ENCODE peak calls at places on chromosomes 5 and 9, in nine cellular contexts. Q, C, J, F, B, G, N, Z and K are unnamed samples.

GRCh38 chr5:79562351-79563246 is 48.7 kb upstream of the HOMER1 start:
- DNase-seq in Q (no peak), C (no peak), J (no peak), F (no peak), B (no peak), G (no peak), N (peak; percentile 69), Z (no peak), K (no peak)

GRCh38 chr9:20593131-20593530 is 29.2 kb downstream of the MLLT3 start:
- DNase-seq in Q (no peak), C (no peak), J (no peak), F (no peak), B (no peak), G (no peak), N (peak; percentile 33), Z (no peak), K (no peak)

GRCh38 chr9:112378441-112379176 is 1.3 kb upstream of the HSDL2 start:
- DNase-seq in Q (no peak), C (no peak), J (no peak), F (no peak), B (peak; percentile 36), G (no peak), N (no peak), Z (no peak), K (peak; percentile 54)

GRCh38 chr5:52269395-52269794 is 518.3 kb upstream of the ITGA1 start:
- DNase-seq in Q (no peak), C (no peak), J (no peak), F (no peak), B (peak; percentile 10), G (no peak), N (no peak), Z (no peak), K (no peak)

GRCh38 chr9:132644251-132644650 is 25.5 kb downstream of the DDX31 start:
- DNase-seq in Q (no peak), C (no peak), J (peak; percentile 47), F (peak; percentile 10), B (no peak), G (no peak), N (no peak), Z (no peak), K (peak; percentile 22)

GRCh38 chr5:69467442-69468225 is 25.0 kb upstream of the OCLN start:
- DNase-seq in Q (no peak), C (no peak), J (no peak), F (no peak), B (no peak), G (no peak), N (peak; percentile 10), Z (no peak), K (no peak)

GRCh38 chr5:11449217-11449616 is 455.0 kb downstream of the CTNND2 start:
- DNase-seq in Q (no peak), C (no peak), J (no peak), F (no peak), B (no peak), G (no peak), N (no peak), Z (no peak), K (no peak)

GRCh38 chr5:96896806-96897205 is 20.5 kb downstream of the ERAP2 start:
- DNase-seq in Q (no peak), C (no peak), J (no peak), F (no peak), B (no peak), G (no peak), N (no peak), Z (no peak), K (no peak)

GRCh38 chr9:69582544-69583297 is 89.5 kb downstream of the APBA1 start:
- DNase-seq in Q (peak; percentile 39), C (no peak), J (no peak), F (no peak), B (no peak), G (no peak), N (no peak), Z (peak; percentile 23), K (no peak)

GRCh38 chr9:91182831-91183230 is 178.9 kb downstream of the AUH start:
- DNase-seq in Q (no peak), C (no peak), J (no peak), F (no peak), B (no peak), G (no peak), N (no peak), Z (no peak), K (no peak)

GRCh38 chr9:105132576-105132975 is 111.9 kb upstream of the SLC44A1 start:
- DNase-seq in Q (no peak), C (no peak), J (no peak), F (peak; percentile 89), B (no peak), G (no peak), N (peak; percentile 95), Z (no peak), K (no peak)

DNA sequence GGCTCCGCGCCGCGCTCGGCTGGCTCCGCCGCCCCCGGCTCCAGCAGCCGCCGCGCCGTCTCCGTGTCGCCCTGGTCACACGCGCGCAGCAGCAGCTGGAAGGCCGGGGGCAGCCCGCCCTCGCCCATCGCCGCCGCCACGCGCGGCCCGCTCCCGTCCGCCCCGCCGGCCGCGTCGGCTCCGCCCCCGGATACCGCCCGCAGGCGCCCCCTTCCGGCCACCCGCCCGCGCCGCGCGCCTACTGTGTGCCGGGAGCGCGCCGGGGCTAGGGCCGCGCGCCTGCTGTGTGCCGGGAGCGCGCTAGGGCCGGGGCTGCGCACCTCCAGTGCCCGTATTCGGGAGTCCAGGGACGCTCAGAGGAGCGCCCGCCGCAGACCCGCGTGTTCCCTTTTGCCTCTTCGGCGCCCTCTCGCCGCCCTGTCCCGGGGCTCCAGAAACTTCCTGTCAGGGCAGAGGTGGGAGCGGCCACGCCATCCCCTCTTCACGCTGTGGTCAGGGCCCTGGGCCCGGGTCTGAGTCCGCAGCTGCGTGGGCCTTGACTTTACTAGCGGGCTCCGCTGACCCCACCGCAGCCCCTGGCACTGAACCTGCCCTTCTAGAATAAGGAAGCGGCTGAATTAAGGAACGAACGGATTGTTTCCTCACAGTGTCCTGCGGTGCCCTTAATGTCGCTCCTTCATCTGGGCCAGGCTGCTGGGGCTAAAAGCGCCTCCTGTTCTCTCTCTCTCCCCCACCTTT is at the start of gene ANKS6:
- DNase-seq in Q (no peak), C (peak; percentile 71), J (peak; percentile 95), F (peak; percentile 95), B (peak; percentile 90), G (peak; percentile 62), N (peak; percentile 65), Z (peak; percentile 81), K (peak; percentile 74)
- TF ChIP-seq POLR2A in Q (no peak), C (peak; percentile 36), J (peak; percentile 68), F (peak; percentile 74), B (peak; percentile 53), G (peak; percentile 16), N (no peak), Z (no peak), K (no peak)

GRCh38 chr9:137590469-137591383 is at the start of gene ZMYND19:
- DNase-seq in Q (peak; percentile 78), C (peak; percentile 82), J (peak; percentile 99), F (peak; percentile 98), B (peak; percentile 90), G (peak; percentile 85), N (peak; percentile 81), Z (peak; percentile 84), K (peak; percentile 97)
- TF ChIP-seq POLR2A in Q (no peak), C (no peak), J (peak; percentile 63), F (peak; percentile 76), B (no peak), G (peak; percentile 40), N (peak; percentile 45), Z (no peak), K (peak; percentile 16)

GRCh38 chr9:137423810-137424291 is 658 bp downstream of the NOXA1 start:
- DNase-seq in Q (no peak), C (peak; percentile 61), J (peak; percentile 53), F (peak; percentile 93), B (peak; percentile 72), G (no peak), N (no peak), Z (peak; percentile 73), K (peak; percentile 26)

GRCh38 chr9:137426018-137426681 is 3.0 kb downstream of the NOXA1 start:
- DNase-seq in Q (no peak), C (no peak), J (no peak), F (no peak), B (peak; percentile 38), G (no peak), N (no peak), Z (no peak), K (no peak)

GRCh38 chr9:137421838-137422667 is 909 bp downstream of the EXD3 start:
- DNase-seq in Q (no peak), C (no peak), J (no peak), F (no peak), B (no peak), G (no peak), N (no peak), Z (no peak), K (no peak)

GRCh38 chr9:137422668-137423000 is 328 bp downstream of the EXD3 start:
- DNase-seq in Q (no peak), C (no peak), J (peak; percentile 75), F (peak; percentile 77), B (peak; percentile 46), G (no peak), N (no peak), Z (no peak), K (peak; percentile 71)

DNA sequence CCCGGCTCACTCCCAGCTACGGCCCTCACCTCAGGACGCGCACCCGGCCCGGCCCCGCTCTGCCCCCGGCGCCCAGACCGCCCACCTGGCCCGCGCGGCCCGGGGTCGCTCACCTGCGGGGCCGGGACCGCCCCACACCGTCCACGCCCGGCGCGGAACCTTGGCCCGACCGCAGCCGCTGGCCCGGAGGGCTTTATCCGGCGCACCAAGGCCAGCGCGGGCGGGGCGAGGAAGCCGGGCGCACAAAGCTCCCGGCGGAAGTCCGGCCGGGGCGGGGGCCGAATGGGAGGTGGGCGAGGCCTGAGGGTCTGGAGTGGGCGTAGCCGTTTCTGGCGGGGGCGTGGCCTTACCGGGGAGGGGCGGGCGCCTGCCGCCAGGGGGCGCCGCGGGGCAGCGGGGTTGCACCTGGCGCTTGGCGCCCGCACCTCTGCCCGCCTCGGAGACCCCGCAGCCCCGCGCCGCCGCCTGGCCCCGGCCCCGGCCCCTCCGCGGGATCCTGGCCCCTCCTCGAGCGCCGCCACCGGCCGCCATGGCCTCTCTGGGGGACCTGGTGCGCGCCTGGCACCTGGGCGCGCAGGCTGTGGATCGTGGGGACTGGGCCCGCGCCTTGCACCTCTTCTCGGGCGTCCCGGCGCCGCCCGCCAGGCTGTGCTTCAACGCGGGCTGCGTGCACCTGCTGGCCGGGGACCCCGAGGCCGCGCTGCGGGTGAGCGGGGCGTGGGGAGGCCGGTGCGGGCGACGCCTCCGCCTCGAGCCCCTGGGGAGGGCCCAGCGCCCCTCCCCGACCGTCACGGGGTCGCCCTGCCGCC is at the start of the genes EXD3 and NOXA1:
- DNase-seq in Q (peak; percentile 78), C (peak; percentile 91), J (peak; percentile 97), F (peak; percentile 93), B (peak; percentile 95), G (peak; percentile 92), N (peak; percentile 88), Z (peak; percentile 95), K (peak; percentile 98)
- TF ChIP-seq POLR2A in Q (no peak), C (peak; percentile 33), J (no peak), F (peak; percentile 55), B (no peak), G (peak; percentile 67), N (no peak), Z (no peak), K (no peak)

DNA sequence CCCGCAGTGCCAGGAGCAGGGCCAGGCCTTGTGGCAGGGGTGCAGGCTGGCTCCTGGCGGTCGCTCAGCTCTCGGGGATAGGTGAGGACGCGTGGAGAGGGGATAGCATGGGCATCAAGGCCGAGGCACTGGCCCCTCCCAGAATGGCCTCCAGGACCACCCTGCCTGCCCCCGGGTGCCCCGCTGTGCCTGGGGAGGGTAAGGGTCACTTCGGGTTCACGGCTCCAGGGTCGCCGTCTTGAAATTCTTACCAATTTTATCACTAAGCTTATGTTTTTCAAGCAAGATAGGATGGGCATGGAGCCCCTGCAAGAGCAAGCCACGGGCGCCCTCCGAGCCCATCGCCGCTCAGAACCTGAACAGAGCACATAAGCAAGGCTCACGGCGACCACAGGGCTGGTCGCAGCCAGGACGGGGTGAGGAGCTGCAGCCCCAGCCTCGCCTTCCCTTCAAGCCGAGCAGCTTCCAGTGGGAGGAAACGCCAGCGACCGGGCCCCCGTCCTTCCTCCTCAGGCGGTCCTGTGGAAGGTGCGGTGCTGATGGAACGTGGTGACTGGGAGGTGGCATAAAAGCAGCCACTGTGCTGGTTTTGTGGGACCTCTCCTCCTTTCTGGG is 14.2 kb upstream of the CLPTM1L start:
- DNase-seq in Q (no peak), C (no peak), J (no peak), F (no peak), B (no peak), G (no peak), N (no peak), Z (no peak), K (no peak)
- TF ChIP-seq POLR2A in Q (no peak), C (no peak), J (no peak), F (no peak), B (no peak), G (no peak), N (no peak), Z (no peak), K (no peak)